ENCODE peak calls at places on chromosomes 7 and 10, in six cellular contexts. A, J, N, W, Z and G are unnamed samples. For H3K4me1, the result is how much of the 10 kb centered on the place peaks cover.

GRCh38 chr10:89398003-89398749 is 5.8 kb downstream of the IFIT1 start:
- DNase-seq in J (no peak), W (no peak), N (no peak), Z (no peak), A (no peak), G (no peak)

GRCh38 chr10:46528675-46529615 is 27.5 kb downstream of the GPRIN2 start:
- DNase-seq in J (no peak), Z (no peak), N (no peak), W (peak), A (no peak), G (no peak)

GRCh38 chr7:50614721-50615518 is 49.7 kb upstream of the DDC start:
- DNase-seq in J (peak), A (no peak), W (no peak), Z (no peak), N (no peak), G (no peak)

GRCh38 chr7:55545496-55545895 is 26.8 kb downstream of the VOPP1 start:
- DNase-seq in J (no peak), Z (no peak), A (peak), W (no peak), N (no peak), G (no peak)

GRCh38 chr7:154699421-154699820 is 303.5 kb downstream of the PAXIP1 start:
- DNase-seq in N (no peak), W (no peak), J (no peak), Z (no peak), A (no peak), G (no peak)

GRCh38 chr10:73841526-73842285 is 30.3 kb upstream of the NDST2 start:
- DNase-seq in A (no peak), N (no peak), J (no peak), Z (no peak), W (no peak), G (no peak)

GRCh38 chr10:132544744-132545658 is 7.4 kb downstream of the INPP5A start:
- DNase-seq in A (no peak), N (no peak), W (peak), J (no peak), Z (no peak), G (no peak)

GRCh38 chr10:73956476-73957338 is 41.2 kb upstream of the VCL start:
- DNase-seq in A (no peak), W (no peak), Z (no peak), N (no peak), J (no peak), G (no peak)

GRCh38 chr10:24806262-24806661 is 82.6 kb upstream of the ARHGAP21 start:
- DNase-seq in A (no peak), Z (no peak), W (no peak), N (no peak), J (no peak), G (no peak)

GRCh38 chr7:30027065-30027456 is 559 bp upstream of the FKBP14 start:
- DNase-seq in J (peak), N (no peak), W (no peak), Z (no peak), A (peak), G (peak)

GRCh38 chr10:76281704-76282103 is 850.3 kb downstream of the LRMDA start:
- DNase-seq in A (no peak), N (no peak), W (no peak), Z (no peak), J (no peak), G (no peak)

GRCh38 chr7:2540133-2540532 is 15.2 kb downstream of the BRAT1 start:
- DNase-seq in A (no peak), N (no peak), J (no peak), W (no peak), Z (no peak), G (no peak)

GRCh38 chr10:123103944-123104343 is 31.8 kb upstream of the HMX3 start:
- DNase-seq in N (no peak), Z (no peak), A (no peak), W (no peak), J (no peak), G (no peak)

GRCh38 chr10:35728341-35728740 is 86.2 kb upstream of the FZD8 start:
- DNase-seq in J (no peak), W (no peak), Z (no peak), N (no peak), A (no peak), G (no peak)

GRCh38 chr10:597976-598375 is 91.5 kb downstream of the DIP2C start:
- DNase-seq in W (peak), Z (no peak), N (no peak), A (no peak), J (no peak), G (no peak)

GRCh38 chr10:132066812-132067211 is 1.1 kb downstream of the JAKMIP3 start:
- DNase-seq in J (no peak), Z (no peak), A (no peak), N (no peak), W (no peak), G (no peak)

DNA sequence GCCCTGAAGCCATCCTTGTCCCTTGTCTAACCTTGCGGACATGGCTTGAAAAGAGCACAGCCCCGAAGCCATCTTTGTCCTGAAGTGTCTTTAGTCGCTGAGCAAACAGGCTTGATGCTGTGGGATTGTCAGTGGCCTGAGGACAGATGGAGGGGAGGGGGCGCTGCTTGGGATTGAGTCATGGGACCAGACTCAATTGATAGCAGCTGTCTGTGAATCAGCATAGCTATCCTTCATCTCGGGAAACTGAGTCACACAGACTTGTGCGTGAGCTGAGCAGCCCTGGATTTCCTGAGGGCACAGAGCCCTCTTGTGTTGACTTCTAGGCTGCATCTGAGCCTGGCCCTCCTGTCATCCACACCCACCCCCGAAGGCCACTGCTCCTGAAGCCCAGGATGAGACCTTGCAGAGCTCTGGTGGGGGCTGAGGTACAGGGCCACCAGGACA is 14.4 kb downstream of the MYO1G start:
- DNase-seq in W (no peak), Z (no peak), A (no peak), N (no peak), J (no peak), G (no peak)
- TF ChIP-seq POLR2A in W (no peak), Z (no peak), A (no peak), N (no peak), J (no peak), G (no peak)

DNA sequence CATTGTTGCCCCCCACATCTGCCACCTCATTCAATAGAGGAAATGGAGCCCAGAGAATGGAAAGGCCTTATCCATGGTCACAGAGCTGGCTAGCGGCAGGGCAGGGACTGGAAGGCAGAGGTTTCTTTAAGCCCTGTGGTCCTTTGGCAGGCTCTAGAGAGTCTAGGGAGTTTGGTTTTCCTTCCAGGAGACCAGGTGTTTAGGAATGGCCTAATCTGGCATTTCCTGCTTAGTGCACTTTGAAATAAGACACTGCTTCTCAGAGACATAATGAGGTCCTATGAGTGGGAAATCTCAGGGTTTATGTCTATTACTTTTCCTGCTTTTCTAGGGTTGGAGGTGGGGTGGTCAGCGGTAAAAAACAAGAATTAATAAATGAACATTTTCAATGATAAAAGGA is 6.1 kb downstream of the MARVELD1 start:
- DNase-seq in J (no peak), N (no peak), Z (no peak), A (no peak), W (no peak), G (no peak)
- H3K4me1 ChIP-seq in J (under half), N (under half), Z (half or more), A (under half), W (under half), G (under half)

GRCh38 chr7:1086588-1087461 is 1.1 kb upstream of the GPER1 start:
- DNase-seq in J (peak), Z (no peak), A (peak), N (peak), W (peak), G (peak)

GRCh38 chr7:1090236-1090635 is 2.3 kb downstream of the GPER1 start:
- DNase-seq in J (no peak), W (no peak), Z (no peak), N (no peak), A (no peak), G (no peak)

GRCh38 chr7:1085910-1086421 is 1.9 kb upstream of the GPER1 start:
- DNase-seq in Z (no peak), A (no peak), W (no peak), J (no peak), N (no peak), G (no peak)

GRCh38 chr7:1087462-1087809 is 477 bp upstream of the GPER1 start:
- DNase-seq in Z (no peak), A (peak), N (no peak), J (no peak), W (no peak), G (no peak)

DNA sequence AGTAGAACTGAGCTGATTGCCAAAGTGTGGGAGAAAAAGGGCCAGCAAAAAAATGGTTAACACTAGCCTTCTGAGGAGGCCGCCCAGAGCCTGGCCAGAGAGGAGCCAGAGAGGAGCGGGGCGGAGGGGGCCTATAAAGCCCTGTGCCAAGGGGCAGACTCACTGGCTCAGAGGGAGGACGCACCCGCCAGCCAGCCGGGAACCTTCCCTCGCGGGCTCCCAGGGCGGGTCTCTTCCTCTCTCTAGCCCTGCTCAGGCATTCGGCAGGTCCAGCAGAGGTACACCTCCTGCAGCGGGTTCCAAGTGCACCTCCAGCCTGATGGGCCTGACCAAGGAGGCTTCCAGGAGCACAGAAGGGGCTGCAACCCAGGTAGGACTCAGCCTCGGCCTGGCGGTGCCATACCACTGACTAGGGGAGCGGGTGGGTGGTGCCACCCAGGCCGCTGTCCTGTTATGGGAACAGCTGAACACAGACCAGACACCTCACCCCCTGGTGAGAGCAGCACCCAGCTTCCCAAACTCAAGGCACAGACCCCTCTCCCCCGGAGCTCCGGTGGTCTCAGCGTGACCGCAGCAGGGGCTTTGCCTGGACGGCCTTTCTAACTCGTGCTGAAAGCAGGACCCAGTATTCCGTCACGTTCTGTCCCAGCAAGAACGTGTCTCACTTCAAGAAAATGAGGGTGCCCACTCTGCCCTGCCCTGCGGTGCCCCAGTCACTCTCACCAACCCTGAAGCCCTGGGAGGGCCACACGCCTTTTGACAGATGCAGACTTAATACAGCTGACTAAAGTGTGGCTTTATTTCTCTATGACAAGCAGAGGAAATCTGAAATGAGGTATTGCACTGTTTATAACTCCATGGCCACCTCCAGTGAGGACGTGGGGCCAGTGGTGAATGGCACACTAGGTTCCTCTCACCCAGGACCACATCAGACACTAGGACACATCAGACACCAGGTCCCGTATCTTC is at the start of gene GPER1:
- DNase-seq in W (peak), N (peak), J (peak), Z (no peak), A (peak), G (peak)
- TF ChIP-seq POLR2A in W (no peak), N (peak), J (no peak), Z (no peak), A (peak), G (no peak)

GRCh38 chr7:101869901-101870290 is 52.5 kb downstream of the CUX1 start:
- DNase-seq in A (no peak), W (no peak), Z (no peak), J (no peak), N (no peak), G (no peak)
- H3K4me1 ChIP-seq in A (under half), W (under half), Z (under half), J (under half), N (under half), G (under half)

GRCh38 chr10:45470098-45471012 is 96.3 kb downstream of the ALOX5 start:
- DNase-seq in J (no peak), Z (no peak), A (no peak), W (no peak), N (no peak), G (peak)

GRCh38 chr10:45473126-45473525 is 99.1 kb downstream of the ALOX5 start:
- DNase-seq in N (no peak), Z (no peak), W (no peak), J (no peak), A (no peak), G (no peak)

GRCh38 chr10:45476559-45476958 is 102.5 kb downstream of the ALOX5 start:
- DNase-seq in J (no peak), A (no peak), W (no peak), N (no peak), Z (no peak), G (no peak)

GRCh38 chr10:45468110-45468509 is 94.1 kb downstream of the ALOX5 start:
- DNase-seq in N (no peak), A (no peak), W (no peak), J (no peak), Z (no peak), G (no peak)

DNA sequence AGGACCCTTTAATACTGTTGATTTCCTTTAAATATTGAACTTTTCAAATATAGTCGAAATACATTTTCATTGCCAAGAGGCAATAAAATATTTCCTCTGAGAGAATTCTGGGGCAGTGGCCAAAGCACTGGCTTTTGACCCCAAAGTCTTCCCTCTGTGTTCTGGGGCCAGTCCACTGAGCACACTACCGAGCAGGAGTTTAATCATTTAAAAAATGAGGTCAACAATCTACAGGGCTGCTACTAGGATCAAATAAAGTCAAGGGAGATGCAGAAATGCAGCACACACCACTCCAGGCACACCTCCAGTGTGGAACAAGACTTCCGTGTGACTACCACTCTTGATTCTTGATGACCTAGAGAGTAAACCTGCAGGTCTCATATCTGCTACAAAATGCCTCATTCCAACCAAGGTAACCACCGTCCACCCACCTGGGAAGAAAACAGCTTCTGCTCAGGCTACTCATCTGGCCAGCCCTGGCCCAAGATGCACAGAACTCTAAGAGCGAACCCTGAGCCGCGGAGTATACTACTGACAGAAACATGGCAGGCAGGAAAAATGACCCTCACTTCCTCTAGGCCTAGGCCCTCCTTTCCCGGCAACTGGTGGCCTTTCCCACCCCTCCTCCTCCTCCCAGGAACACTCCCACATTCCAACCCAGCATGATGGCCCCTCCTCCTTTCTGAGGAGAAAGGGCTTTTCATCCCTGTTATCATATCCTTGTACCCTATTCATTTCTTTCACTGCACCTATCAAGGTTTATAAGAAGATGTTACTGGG is 97.7 kb downstream of the ALOX5 start:
- DNase-seq in A (peak), N (no peak), J (no peak), Z (no peak), W (no peak), G (no peak)
- TF ChIP-seq POLR2A in A (no peak), N (no peak), J (no peak), Z (no peak), W (no peak), G (no peak)

GRCh38 chr10:102631525-102632393 is 12.5 kb upstream of the TRIM8 start:
- DNase-seq in W (no peak), J (no peak), N (no peak), A (no peak), Z (no peak), G (no peak)

GRCh38 chr10:102630663-102631062 is 13.6 kb upstream of the TRIM8 start:
- DNase-seq in Z (no peak), N (no peak), J (no peak), A (no peak), W (no peak), G (no peak)

GRCh38 chr10:102633282-102633681 is 11.0 kb upstream of the TRIM8 start:
- DNase-seq in J (no peak), N (no peak), W (no peak), A (peak), Z (no peak), G (no peak)

GRCh38 chr10:102633848-102634247 is 10.4 kb upstream of the TRIM8 start:
- DNase-seq in Z (no peak), N (no peak), A (no peak), W (no peak), J (no peak), G (no peak)

DNA sequence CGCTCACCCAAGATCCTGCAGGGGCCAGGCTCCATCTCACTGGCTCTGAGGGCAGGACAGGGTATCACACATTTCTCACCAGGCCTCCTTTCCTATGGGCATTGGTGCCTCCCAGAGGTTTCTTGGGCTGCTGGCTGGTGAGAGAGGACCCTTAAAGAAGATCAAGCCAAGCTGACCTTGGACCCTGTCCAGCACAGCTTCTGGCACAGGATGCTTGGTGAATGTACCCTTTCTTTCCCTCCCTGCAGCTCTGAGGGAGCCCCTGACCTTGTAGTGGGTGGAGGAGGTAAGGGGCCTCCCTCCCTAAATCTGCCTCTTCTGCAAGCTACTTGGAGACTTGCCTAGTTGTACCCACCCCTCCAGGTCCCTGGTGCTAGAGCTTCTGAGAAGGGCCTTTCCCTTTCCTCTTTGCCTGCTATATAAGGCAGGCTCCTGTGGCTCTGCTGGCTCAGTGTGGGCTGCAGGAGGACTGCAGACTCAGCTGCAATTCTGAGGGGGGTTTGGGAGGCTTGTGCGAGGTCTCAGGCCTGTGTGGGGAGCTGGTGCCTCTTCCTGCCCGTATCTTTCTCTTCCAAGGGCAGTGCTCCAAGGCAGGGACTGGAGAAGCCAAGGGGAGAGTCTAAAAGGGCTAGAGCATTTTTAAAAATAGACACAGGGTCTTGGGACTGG is 11.8 kb upstream of the TRIM8 start:
- DNase-seq in W (peak), N (no peak), A (peak), J (no peak), Z (no peak), G (no peak)
- H3K4me1 ChIP-seq in W (under half), N (half or more), A (under half), J (under half), Z (half or more), G (under half)

DNA sequence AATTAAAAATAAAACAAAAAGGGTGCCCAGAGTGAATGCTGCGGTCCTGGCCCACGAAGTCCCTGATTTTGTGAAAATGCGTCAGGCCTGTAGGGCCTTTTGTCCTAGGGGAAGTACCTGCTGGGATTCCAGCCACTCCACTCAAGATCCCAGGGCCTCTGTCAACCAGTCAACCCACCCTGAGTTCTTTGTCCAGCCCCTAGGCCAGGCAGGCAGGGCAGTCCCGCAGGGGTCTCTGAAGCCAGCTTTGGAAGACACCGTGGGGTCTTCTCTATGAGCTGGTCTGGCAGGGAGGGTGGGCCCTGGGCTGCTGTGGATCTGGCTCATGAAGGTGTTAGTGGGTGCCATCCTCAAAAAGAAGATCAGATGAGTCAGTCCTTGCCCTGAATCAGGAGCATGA is 452.5 kb upstream of the MKI67 start:
- DNase-seq in Z (no peak), N (no peak), W (no peak), J (no peak), A (no peak), G (no peak)
- TF ChIP-seq POLR2A in Z (no peak), N (no peak), W (no peak), J (no peak), A (no peak), G (no peak)